ENCODE peak calls at places on chromosomes 7 and 10, in six cellular contexts. One of them, this sample, is unnamed.

GRCh38 chr10:90148121-90148855 is 446.9 kb downstream of the KIF20B start:
- DNase-seq in type B pancreatic cell: no peak
- DNase-seq in AG09319: no peak
- DNase-seq in H54: no peak
- DNase-seq in activated gamma-delta T cell: no peak
- DNase-seq in tibial nerve: no peak
- DNase-seq in this sample: no peak

GRCh38 chr7:51045319-51046102 is 262.8 kb upstream of the GRB10 start:
- DNase-seq in type B pancreatic cell: no peak
- DNase-seq in AG09319: no peak
- DNase-seq in H54: peak; percentile 92
- DNase-seq in activated gamma-delta T cell: no peak
- DNase-seq in tibial nerve: no peak
- DNase-seq in this sample: no peak

GRCh38 chr7:137544450-137545058 is 201.0 kb upstream of the PTN start:
- DNase-seq in type B pancreatic cell: no peak
- DNase-seq in AG09319: no peak
- DNase-seq in H54: no peak
- DNase-seq in activated gamma-delta T cell: no peak
- DNase-seq in tibial nerve: no peak
- DNase-seq in this sample: no peak

GRCh38 chr10:48658243-48658888 is 26.3 kb upstream of the WDFY4 start:
- DNase-seq in type B pancreatic cell: peak; percentile 82
- DNase-seq in AG09319: no peak
- DNase-seq in H54: peak; percentile 47
- DNase-seq in activated gamma-delta T cell: no peak
- DNase-seq in tibial nerve: peak; percentile 70
- DNase-seq in this sample: peak; percentile 52

GRCh38 chr7:786472-787255 is 45.6 kb upstream of the SUN1 start:
- DNase-seq in type B pancreatic cell: no peak
- DNase-seq in AG09319: peak; percentile 22
- DNase-seq in H54: peak; percentile 98
- DNase-seq in activated gamma-delta T cell: no peak
- DNase-seq in tibial nerve: peak; percentile 70
- DNase-seq in this sample: peak; percentile 40

GRCh38 chr10:12348870-12349627 is at the start of gene CAMK1D:
- DNase-seq in type B pancreatic cell: peak; percentile 80
- DNase-seq in AG09319: peak; percentile 46
- DNase-seq in H54: peak; percentile 64
- DNase-seq in activated gamma-delta T cell: peak; percentile 95
- DNase-seq in tibial nerve: peak; percentile 49
- DNase-seq in this sample: peak; percentile 28

GRCh38 chr10:71512794-71513379 is 116.2 kb downstream of the CDH23 start:
- DNase-seq in type B pancreatic cell: no peak
- DNase-seq in AG09319: no peak
- DNase-seq in H54: no peak
- DNase-seq in activated gamma-delta T cell: no peak
- DNase-seq in tibial nerve: no peak
- DNase-seq in this sample: peak; percentile 71

GRCh38 chr10:105502076-105502475 is 861.0 kb downstream of the SORCS3 start:
- DNase-seq in type B pancreatic cell: no peak
- DNase-seq in AG09319: no peak
- DNase-seq in H54: no peak
- DNase-seq in activated gamma-delta T cell: no peak
- DNase-seq in tibial nerve: no peak
- DNase-seq in this sample: no peak

GRCh38 chr10:8323443-8324054 is 269.1 kb downstream of the GATA3 start:
- DNase-seq in type B pancreatic cell: no peak
- DNase-seq in AG09319: no peak
- DNase-seq in H54: no peak
- DNase-seq in activated gamma-delta T cell: no peak
- DNase-seq in tibial nerve: no peak
- DNase-seq in this sample: no peak

GRCh38 chr7:143485500-143485899 is 7.8 kb downstream of the TAS2R41 start:
- DNase-seq in type B pancreatic cell: no peak
- DNase-seq in AG09319: peak; percentile 47
- DNase-seq in H54: no peak
- DNase-seq in activated gamma-delta T cell: no peak
- DNase-seq in tibial nerve: no peak
- DNase-seq in this sample: no peak

This sample was measured in gastrocnemius medialis.